ENCODE peak calls at places on chromosomes 3 and 15, in four cellular contexts. G, Z, E and D are unnamed samples.

GRCh38 chr3:30544811-30545210 is 61.6 kb upstream of the TGFBR2 start:
- DNase-seq in Z (peak; percentile 64), G (no peak), E (peak; percentile 99), D (no peak)

GRCh38 chr3:141625506-141625905 is 112.6 kb upstream of the RNF7 start:
- DNase-seq in E (no peak), G (no peak), Z (no peak), D (no peak)

GRCh38 chr3:174336774-174337173 is 522.4 kb upstream of the NAALADL2 start:
- DNase-seq in E (no peak), Z (no peak), G (no peak), D (no peak)

GRCh38 chr3:9732080-9732752 is 681 bp downstream of the BRPF1 start:
- DNase-seq in Z (no peak), E (peak; percentile 34), G (peak; percentile 26), D (no peak)

GRCh38 chr3:128285925-128286275 is 132.6 kb downstream of the EEFSEC start:
- DNase-seq in Z (no peak), G (no peak), E (no peak), D (no peak)

GRCh38 chr15:50247819-50248650 is 17.5 kb downstream of the HDC start:
- DNase-seq in G (peak; percentile 53), E (no peak), Z (no peak), D (no peak)

GRCh38 chr3:146883292-146883691 is 278.1 kb upstream of the PLSCR5 start:
- DNase-seq in E (no peak), Z (no peak), G (no peak), D (no peak)

GRCh38 chr3:116276637-116277036 is 168.7 kb downstream of the LSAMP start:
- DNase-seq in E (no peak), G (no peak), Z (no peak), D (no peak)

GRCh38 chr3:128875556-128876120 is 3.8 kb upstream of the ACAD9 start:
- DNase-seq in G (peak; percentile 29), Z (peak; percentile 27), E (peak; percentile 26), D (no peak)

GRCh38 chr3:119360046-119360445 is 65.9 kb downstream of the ARHGAP31 start:
- DNase-seq in G (no peak), E (no peak), Z (no peak), D (no peak)

GRCh38 chr15:40398413-40398873 is 7.2 kb upstream of the IVD start:
- DNase-seq in Z (no peak), G (peak; percentile 41), E (no peak), D (no peak)

GRCh38 chr15:48582472-48583235 is 62.9 kb downstream of the FBN1 start:
- DNase-seq in E (no peak), Z (no peak), G (no peak), D (no peak)

GRCh38 chr3:54897028-54897711 is 30.7 kb downstream of the LRTM1 start:
- DNase-seq in Z (no peak), E (no peak), G (no peak), D (no peak)

GRCh38 chr15:95604634-95605036 is 725.9 kb upstream of the NR2F2 start:
- DNase-seq in Z (no peak), E (peak; percentile 95), G (no peak), D (no peak)

GRCh38 chr15:90479656-90480055 is 50.1 kb upstream of the CRTC3 start:
- DNase-seq in G (no peak), E (no peak), Z (no peak), D (peak; percentile 10)

GRCh38 chr3:3664916-3665315 is 134.3 kb upstream of the LRRN1 start:
- DNase-seq in E (no peak), Z (no peak), G (no peak), D (no peak)

GRCh38 chr3:41574900-41575299 is 375.6 kb downstream of the CTNNB1 start:
- DNase-seq in G (no peak), Z (no peak), E (no peak), D (no peak)

GRCh38 chr3:77038928-77039605 is 832 bp upstream of the ROBO2 start:
- DNase-seq in E (no peak), Z (no peak), G (no peak), D (no peak)

GRCh38 chr15:68493629-68494028 is 61.7 kb upstream of the ITGA11 start:
- DNase-seq in E (no peak), Z (no peak), G (no peak), D (no peak)

GRCh38 chr3:124986153-124987143 is 51.9 kb upstream of the MUC13 start:
- DNase-seq in Z (no peak), G (peak; percentile 60), E (peak; percentile 52), D (peak; percentile 91)

GRCh38 chr15:93173369-93173768 is 84.4 kb upstream of the RGMA start:
- DNase-seq in Z (no peak), E (no peak), G (no peak), D (no peak)

GRCh38 chr3:195154111-195154791 is 116.7 kb downstream of the XXYLT1 start:
- DNase-seq in E (peak; percentile 87), G (no peak), Z (no peak), D (no peak)
- TF ChIP-seq POLR2AphosphoS5 in E (no peak), G (no peak), Z (no peak), D (no peak)

DNA sequence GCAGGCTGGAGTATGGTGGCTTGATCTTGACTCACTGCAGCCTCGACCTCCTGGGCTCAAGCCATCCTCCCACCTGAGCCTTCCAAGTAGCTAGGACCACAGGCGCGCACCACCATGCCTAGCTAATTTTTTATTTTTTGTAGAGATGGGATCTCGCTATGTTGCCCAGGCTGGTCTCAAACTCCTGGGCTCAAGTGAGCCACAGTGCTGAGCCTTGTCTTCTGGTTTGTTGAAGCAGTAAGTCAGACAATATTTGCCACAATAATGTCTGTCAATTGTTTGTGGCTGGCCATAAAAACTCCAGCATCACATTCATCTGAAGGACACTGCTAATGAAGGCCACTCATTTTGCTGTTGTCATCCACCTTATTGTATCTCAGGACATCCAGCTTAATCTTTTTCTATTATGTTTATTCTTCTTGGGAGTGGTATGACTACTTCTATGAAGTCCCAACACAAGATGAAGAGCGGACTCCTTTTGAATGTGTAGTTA is 185.9 kb downstream of the FNDC3B start:
- DNase-seq in E (no peak), G (no peak), Z (no peak), D (no peak)
- H3K4me3 ChIP-seq in E (no peak overlapping the region), G (no peak overlapping the region), Z (no peak overlapping the region), D (no peak overlapping the region)

DNA sequence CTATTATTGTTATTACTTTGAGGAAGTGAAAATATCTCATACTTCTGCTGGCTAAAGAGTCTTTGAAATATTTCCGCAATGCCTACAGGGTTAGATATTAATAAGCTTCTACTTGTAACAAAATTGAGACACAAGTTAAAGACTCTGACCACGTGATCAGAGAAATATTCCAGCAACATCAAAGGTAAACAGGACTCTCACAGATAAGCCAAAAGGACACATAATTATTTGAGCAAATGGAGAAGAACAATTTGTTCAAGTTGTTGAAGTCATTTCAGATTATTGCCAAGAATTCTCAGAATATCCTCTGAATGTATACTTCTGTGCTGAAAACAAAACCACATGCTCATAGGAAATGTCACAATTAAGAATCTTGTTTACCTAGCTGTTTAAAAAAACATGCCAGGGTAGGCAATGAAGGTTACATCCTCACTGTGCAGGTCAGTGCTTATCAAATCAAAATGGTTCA is 225.8 kb upstream of the ALCAM start:
- DNase-seq in G (no peak), E (peak; percentile 17), Z (no peak), D (no peak)
- TF ChIP-seq POLR2AphosphoS5 in G (no peak), E (no peak), Z (no peak), D (no peak)

DNA sequence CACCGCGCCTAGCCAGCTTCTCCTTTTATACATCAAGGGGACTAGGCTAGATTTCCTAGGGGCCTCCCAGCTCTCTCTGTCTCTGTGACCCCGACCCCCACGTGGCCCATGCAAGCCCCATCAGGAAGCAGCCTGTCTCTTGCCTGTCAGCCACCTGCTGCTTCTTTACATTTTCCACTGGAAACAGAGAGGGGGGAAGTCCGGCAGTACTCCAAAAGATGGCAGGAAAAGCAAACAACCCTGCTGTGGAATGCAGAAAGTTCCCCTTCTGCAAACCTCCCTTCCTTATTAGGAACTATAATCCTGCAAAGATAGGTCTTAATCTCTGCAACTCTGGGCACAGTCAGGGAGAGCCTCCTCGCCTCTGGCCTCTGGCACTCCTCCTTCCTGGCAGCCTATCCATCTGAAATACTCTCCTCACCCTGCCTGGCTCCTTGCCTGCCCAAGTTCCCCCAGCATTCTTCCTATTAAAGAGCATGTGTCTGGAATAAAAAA is 47.4 kb upstream of the HACD2 start:
- DNase-seq in G (peak; percentile 25), E (no peak), Z (no peak), D (no peak)
- H3K4me3 ChIP-seq in G (no peak overlapping the region), E (no peak overlapping the region), Z (no peak overlapping the region), D (no peak overlapping the region)

DNA sequence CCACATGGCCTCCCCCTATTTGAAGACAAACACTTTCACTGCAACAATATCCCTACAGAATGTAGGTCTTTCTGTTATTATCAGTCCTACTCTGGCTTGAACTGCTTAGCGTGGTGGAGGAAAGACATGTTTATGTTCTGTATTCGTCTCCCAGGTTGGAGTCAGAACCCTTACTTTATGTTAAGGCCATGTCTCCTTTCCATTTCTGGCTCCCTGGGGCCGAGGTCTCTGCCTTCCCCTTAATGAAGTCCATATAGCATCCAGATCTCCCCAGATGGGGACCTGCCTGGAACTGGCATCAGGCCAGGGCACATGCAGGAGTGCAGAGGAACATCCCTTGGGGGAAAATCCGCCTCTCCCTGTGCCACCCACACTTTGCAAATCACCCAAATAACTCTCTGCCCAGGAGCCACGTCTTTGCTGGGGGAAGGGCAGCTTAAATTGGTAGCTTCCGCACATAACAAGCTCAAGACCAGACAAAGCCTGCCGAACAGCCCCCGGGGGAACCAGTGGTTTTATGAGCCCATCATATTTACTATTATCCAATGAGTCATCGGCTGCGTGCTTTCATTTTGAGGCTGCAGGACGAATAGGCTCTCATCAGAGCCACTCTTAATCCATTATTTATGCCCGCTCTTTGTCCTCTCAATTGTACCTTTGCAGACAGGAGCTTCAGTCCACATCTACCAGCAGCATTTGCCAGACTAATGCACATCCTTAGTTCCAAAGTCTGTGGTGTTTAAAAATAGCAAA is 237.0 kb downstream of the UACA start:
- DNase-seq in G (peak; percentile 33), E (no peak), Z (no peak), D (peak; percentile 45)
- TF ChIP-seq POLR2AphosphoS5 in G (no peak), E (no peak), Z (peak; percentile 25), D (peak; percentile 30)